ENCODE peak calls at places on chromosome 6, in four cellular contexts. C is neural progenitor cell, T is OCI-LY7, I is spleen. L is an unnamed sample. For H3K4me1, the result is how much of the 10 kb centered on the place peaks cover.

GRCh38 chr6:754202-754601 is 61.3 kb upstream of the EXOC2 start:
- DNase-seq in C (no peak), T (no peak), I (no peak), L (no peak)

GRCh38 chr6:160960839-160961238 is 30.7 kb upstream of the MAP3K4 start:
- DNase-seq in C (no peak), T (no peak), I (no peak), L (no peak)

GRCh38 chr6:3819161-3820110 is 29.7 kb upstream of the FAM50B start:
- DNase-seq in C (no peak), T (no peak), I (no peak), L (no peak)

GRCh38 chr6:113857565-113858066 is 471 bp downstream of the MARCKS start:
- DNase-seq in C (peak), T (no peak), I (peak), L (peak)

GRCh38 chr6:158825951-158826306 is 6.8 kb upstream of the EZR start:
- DNase-seq in C (no peak), T (no peak), I (no peak), L (peak)

GRCh38 chr6:4727236-4727635 is 49.0 kb upstream of the CDYL start:
- DNase-seq in C (no peak), T (no peak), I (no peak), L (no peak)

GRCh38 chr6:125818659-125819297 is 28.0 kb downstream of the NCOA7 start:
- DNase-seq in C (no peak), T (no peak), I (no peak), L (no peak)

GRCh38 chr6:45367999-45368398 is 9.7 kb downstream of the SUPT3H start:
- DNase-seq in C (no peak), T (no peak), I (no peak), L (no peak)

GRCh38 chr6:132060591-132060990 is 109.4 kb upstream of the CCN2 start:
- DNase-seq in C (no peak), T (peak), I (no peak), L (no peak)

GRCh38 chr6:149318581-149319286 is 1.2 kb downstream of the TAB2 start:
- DNase-seq in C (peak), T (peak), I (no peak), L (no peak)

GRCh38 chr6:21341910-21342309 is 251.6 kb upstream of the SOX4 start:
- DNase-seq in C (no peak), T (no peak), I (no peak), L (no peak)

GRCh38 chr6:159726196-159726917 is 949 bp upstream of the WTAP start:
- DNase-seq in C (peak), T (no peak), I (no peak), L (no peak)

GRCh38 chr6:117795234-117795633 is 111.8 kb upstream of the SLC35F1 start:
- DNase-seq in C (no peak), T (no peak), I (no peak), L (no peak)

GRCh38 chr6:169833258-169833794 is 81.9 kb downstream of the ERMARD start:
- DNase-seq in C (no peak), T (no peak), I (peak), L (no peak)

GRCh38 chr6:41059569-41059968 is 6.6 kb downstream of the APOBEC2 start:
- DNase-seq in C (no peak), T (no peak), I (no peak), L (no peak)

GRCh38 chr6:11606287-11606686 is 68.7 kb downstream of the TMEM170B start:
- DNase-seq in C (no peak), T (no peak), I (no peak), L (peak)

GRCh38 chr6:152534541-152534940 is 102.6 kb downstream of the SYNE1 start:
- DNase-seq in C (no peak), T (no peak), I (no peak), L (no peak)

GRCh38 chr6:137389150-137389664 is 105.0 kb downstream of the OLIG3 start:
- DNase-seq in C (no peak), T (peak), I (no peak), L (no peak)

GRCh38 chr6:170464524-170464979 is 88.6 kb downstream of the PSMB1 start:
- DNase-seq in C (no peak), T (no peak), I (peak), L (no peak)

GRCh38 chr6:52286798-52287432 is 2.4 kb upstream of the MCM3 start:
- DNase-seq in C (peak), T (peak), I (no peak), L (peak)

GRCh38 chr6:170087946-170088348 is 202.9 kb downstream of the DLL1 start:
- DNase-seq in C (no peak), T (peak), I (peak), L (no peak)

GRCh38 chr6:135094403-135094821 is 39.8 kb upstream of the HBS1L start:
- DNase-seq in C (no peak), T (no peak), I (no peak), L (no peak)

GRCh38 chr6:53230775-53231467 is 82.3 kb upstream of the GCM1 start:
- DNase-seq in C (no peak), T (no peak), I (no peak), L (no peak)

GRCh38 chr6:97712751-97713150 is 429.7 kb upstream of the MMS22L start:
- DNase-seq in C (no peak), T (no peak), I (no peak), L (no peak)

GRCh38 chr6:138349891-138350290 is 27.8 kb upstream of the SMIM28 start:
- DNase-seq in C (no peak), T (no peak), I (no peak), L (no peak)

GRCh38 chr6:16472349-16473069 is 234.1 kb downstream of the GMPR start:
- DNase-seq in C (no peak), T (no peak), I (no peak), L (no peak)

GRCh38 chr6:151121900-151122299 is 117.9 kb upstream of the AKAP12 start:
- DNase-seq in C (no peak), T (no peak), I (no peak), L (peak)

GRCh38 chr6:5525209-5525608 is 263.9 kb downstream of the FARS2 start:
- DNase-seq in C (no peak), T (no peak), I (no peak), L (no peak)

GRCh38 chr6:84426002-84426705 is 198.7 kb upstream of the CEP162 start:
- DNase-seq in C (peak), T (no peak), I (no peak), L (no peak)

GRCh38 chr6:130577178-130577919 is 211.5 kb downstream of the TMEM200A start:
- DNase-seq in C (no peak), T (no peak), I (no peak), L (no peak)

GRCh38 chr6:22133352-22133751 is 163.5 kb downstream of the PRL start:
- DNase-seq in C (no peak), T (no peak), I (no peak), L (no peak)

GRCh38 chr6:127902933-127903332 is 2.1 kb upstream of the THEMIS start:
- DNase-seq in C (no peak), T (no peak), I (no peak), L (no peak)
- H3K4me3 ChIP-seq in C (no peak), T (no peak), I (no peak), L (no peak)

DNA sequence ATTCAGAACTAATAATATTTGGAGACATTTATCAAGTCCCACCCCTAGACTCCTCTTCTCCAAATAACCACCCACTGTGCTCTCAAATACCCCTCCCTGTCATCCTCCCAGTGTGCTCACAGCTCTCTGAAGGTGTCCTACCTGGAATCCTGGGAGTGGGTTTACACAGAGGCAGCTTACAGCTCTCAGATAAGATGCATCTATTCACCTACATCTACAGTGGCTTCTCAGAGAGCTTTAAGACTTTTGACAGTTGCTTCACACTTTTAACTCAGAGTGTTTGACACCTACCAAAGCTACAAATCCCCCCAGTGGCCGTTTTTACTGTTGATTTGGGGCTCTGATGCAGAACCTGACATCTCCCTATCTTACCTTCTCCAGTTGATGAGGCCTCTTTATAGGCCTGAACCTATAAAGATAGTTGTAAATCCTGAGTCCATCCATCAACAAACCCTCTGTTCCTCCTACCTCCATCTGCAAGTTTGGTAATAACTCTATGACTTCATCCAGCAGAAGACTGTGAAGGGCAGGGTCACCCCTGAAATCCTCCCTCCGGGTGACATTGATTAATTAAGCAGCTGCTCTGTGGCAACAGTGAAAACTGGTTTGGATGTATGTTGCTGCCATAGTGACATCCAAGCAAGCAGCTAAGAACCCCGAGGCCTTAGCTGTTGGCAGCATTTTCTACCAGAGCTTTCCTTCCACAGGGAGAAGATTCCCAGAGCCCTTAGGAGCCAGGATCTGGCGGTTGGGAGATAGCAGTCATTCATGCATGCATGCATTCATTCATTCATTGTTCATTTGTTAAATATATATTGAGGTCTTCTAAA is 226.1 kb upstream of the RREB1 start:
- DNase-seq in C (no peak), T (no peak), I (no peak), L (no peak)
- H3K4me1 ChIP-seq in C (under half), T (under half), I (under half), L (under half)

GRCh38 chr6:7545509-7546369 is 4.3 kb downstream of the DSP start:
- DNase-seq in C (no peak), T (no peak), I (no peak), L (no peak)
- H3K4me3 ChIP-seq in C (no peak), T (no peak), I (no peak), L (no peak)

GRCh38 chr6:146210406-146211068 is 181.7 kb downstream of the GRM1 start:
- DNase-seq in C (no peak), T (no peak), I (no peak), L (no peak)
- H3K4me1 ChIP-seq in C (under half), T (under half), I (under half), L (under half)

L was measured in right cardiac atrium.